ENCODE peak calls at places on chromosomes 12 and 14, in nine cellular contexts. X is CD8-positive, alpha-beta T cell; J is MM.1S; K is RWPE1; T is fibroblast of lung; O is GM23248; S is WERI-Rb-1; I is ovary; B is cardiac muscle cell. N is an unnamed sample.

GRCh38 chr12:125381373-125381772 is 316.1 kb downstream of the AACS start:
- DNase-seq in X (no peak), J (no peak), K (no peak), T (no peak), O (no peak), S (no peak), I (no peak), B (peak; percentile 42), N (no peak)

GRCh38 chr12:65800928-65801327 is 23.4 kb upstream of the HMGA2 start:
- DNase-seq in X (no peak), J (no peak), K (no peak), T (no peak), O (peak; percentile 77), S (no peak), I (no peak), B (no peak), N (no peak)

GRCh38 chr14:75430526-75430925 is 2.7 kb downstream of the JDP2 start:
- DNase-seq in X (no peak), J (no peak), K (no peak), T (peak; percentile 80), O (peak; percentile 75), S (no peak), I (no peak), B (no peak), N (no peak)

GRCh38 chr12:3458041-3458440 is 33.0 kb upstream of the PRMT8 start:
- DNase-seq in X (no peak), J (no peak), K (peak; percentile 81), T (no peak), O (no peak), S (no peak), I (no peak), B (no peak), N (no peak)

GRCh38 chr14:66401447-66402095 is 84.6 kb upstream of the CCDC196 start:
- DNase-seq in X (no peak), J (peak; percentile 6), K (peak; percentile 8), T (peak; percentile 4), O (peak; percentile 14), S (no peak), I (no peak), B (no peak), N (peak; percentile 1)

GRCh38 chr14:64726585-64726890 is 22.3 kb downstream of the PLEKHG3 start:
- DNase-seq in X (peak; percentile 16), J (peak; percentile 27), K (peak; percentile 95), T (no peak), O (peak; percentile 38), S (peak; percentile 80), I (peak; percentile 21), B (no peak), N (peak; percentile 60)

GRCh38 chr14:69690042-69690441 is 76.9 kb upstream of the SRSF5 start:
- DNase-seq in X (no peak), J (no peak), K (no peak), T (no peak), O (no peak), S (no peak), I (no peak), B (no peak), N (no peak)

GRCh38 chr12:104498211-104498801 is 41.6 kb downstream of the CHST11 start:
- DNase-seq in X (peak; percentile 34), J (no peak), K (no peak), T (no peak), O (no peak), S (no peak), I (no peak), B (no peak), N (no peak)

GRCh38 chr12:12503384-12504078 is 59.1 kb downstream of the DUSP16 start:
- DNase-seq in X (peak; percentile 20), J (no peak), K (no peak), T (no peak), O (no peak), S (peak; percentile 24), I (no peak), B (no peak), N (no peak)

GRCh38 chr12:12508612-12509011 is 54.1 kb downstream of the DUSP16 start:
- DNase-seq in X (no peak), J (no peak), K (no peak), T (peak; percentile 91), O (peak; percentile 69), S (no peak), I (no peak), B (no peak), N (no peak)

GRCh38 chr12:12507121-12507520 is 55.5 kb downstream of the DUSP16 start:
- DNase-seq in X (no peak), J (no peak), K (no peak), T (no peak), O (no peak), S (no peak), I (no peak), B (peak; percentile 35), N (no peak)

GRCh38 chr12:12506541-12506940 is 56.1 kb downstream of the DUSP16 start:
- DNase-seq in X (no peak), J (no peak), K (no peak), T (peak; percentile 61), O (peak; percentile 77), S (no peak), I (peak; percentile 28), B (no peak), N (peak; percentile 46)

DNA sequence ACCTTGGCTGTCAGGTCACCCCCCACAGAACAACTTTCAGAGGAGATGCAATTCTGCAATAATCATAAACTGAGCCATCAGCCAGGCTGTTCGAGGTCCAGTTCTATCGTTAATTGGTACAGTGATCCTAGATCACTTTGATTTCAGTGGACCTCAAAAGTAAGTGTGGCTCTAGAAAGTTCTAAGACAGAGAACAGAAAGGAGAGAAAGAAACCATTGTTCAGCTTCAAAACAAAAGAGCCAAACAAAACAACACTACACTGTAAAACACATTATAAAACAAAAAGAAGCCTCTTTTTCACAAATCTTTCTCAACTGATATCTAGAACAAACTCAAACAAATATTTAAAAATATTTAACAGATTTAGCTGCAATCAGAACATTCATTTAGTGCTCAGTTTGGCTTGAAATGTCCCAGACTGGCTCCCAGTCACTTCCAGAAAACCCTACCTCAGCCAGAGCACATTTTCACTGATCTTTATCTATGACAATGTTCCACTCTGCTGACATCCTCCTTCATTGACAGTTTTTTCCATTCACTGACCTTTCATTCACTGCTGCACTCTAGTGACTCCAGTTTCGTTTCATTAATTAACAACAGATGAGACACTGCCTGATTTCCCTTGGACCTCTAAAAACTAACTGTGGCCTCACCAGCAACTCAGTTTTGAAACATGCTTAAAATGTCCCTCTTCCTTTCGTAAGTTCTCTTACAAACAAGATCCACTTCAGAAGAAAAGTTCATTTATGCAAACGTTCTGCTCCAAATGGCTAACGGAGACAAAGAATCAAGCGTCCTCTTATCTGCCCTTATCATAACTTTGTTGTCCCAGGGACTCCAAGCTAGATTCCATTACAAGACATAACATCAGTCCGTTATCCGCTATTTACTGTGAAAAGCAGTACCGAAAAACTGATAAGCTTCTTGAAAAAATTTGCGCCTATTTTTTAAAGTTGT is 56.8 kb downstream of the DUSP16 start:
- DNase-seq in X (no peak), J (no peak), K (no peak), T (peak; percentile 73), O (peak; percentile 89), S (no peak), I (no peak), B (no peak), N (peak; percentile 24)
- H3K27ac ChIP-seq in X (no peak overlapping the region), J (no peak overlapping the region), K (no peak overlapping the region), T (peak overlapping the region; percentile 71), O (peak overlapping the region; percentile 94), S (no peak overlapping the region), I (peak overlapping the region; percentile 9), B (peak overlapping the region; percentile 85), N (peak overlapping the region; percentile 46)

DNA sequence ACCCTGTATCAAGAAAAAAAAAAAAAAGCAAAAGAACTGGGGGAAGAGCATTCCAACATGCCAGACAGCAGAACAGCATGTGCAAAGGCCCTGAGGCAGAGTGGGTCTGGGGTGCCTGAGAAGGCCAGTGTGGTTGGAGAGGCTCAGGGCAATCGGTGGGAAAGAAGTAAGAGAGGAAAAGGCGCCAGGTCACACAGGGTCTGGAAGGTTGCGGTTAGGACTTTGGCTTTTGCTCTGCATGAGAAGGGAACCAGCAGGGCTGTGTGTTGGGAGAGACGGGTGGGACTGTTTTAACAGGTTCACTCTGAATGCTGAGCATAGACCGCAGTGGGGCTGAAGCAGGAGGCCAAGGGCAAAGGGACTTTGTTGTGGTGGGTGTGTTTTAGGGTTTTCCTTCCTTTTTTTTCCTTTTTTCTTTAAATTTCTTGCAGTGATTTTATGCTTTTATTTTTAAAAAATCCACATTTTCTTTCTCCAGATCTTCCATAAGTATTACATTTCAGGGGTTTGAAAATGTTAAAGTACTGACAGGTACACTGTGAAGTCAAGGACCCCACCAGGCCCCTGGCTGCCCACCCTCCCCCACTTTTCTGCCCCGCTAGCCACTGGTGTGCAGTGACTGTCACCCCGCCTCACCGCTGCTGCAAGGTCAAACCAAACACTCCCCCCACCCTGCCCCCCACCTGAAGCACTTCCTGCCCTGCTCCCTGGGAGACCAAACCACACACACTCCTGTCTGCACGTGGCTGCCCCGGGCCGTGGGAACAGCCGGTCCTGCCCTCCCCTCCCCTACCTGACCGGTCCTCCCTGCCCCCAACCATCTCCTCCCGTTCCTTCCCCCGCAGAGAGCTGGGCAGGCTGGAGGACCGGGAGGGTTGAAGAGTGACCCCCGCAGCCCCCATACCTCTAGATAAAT is 30.0 kb downstream of the DTX1 start:
- DNase-seq in X (peak; percentile 19), J (no peak), K (no peak), T (no peak), O (no peak), S (no peak), I (no peak), B (no peak), N (no peak)
- H3K27ac ChIP-seq in X (no peak overlapping the region), J (no peak overlapping the region), K (no peak overlapping the region), T (no peak overlapping the region), O (no peak overlapping the region), S (no peak overlapping the region), I (no peak overlapping the region), B (no peak overlapping the region), N (no peak overlapping the region)

GRCh38 chr14:51490205-51490604 is 161.5 kb upstream of the FRMD6 start:
- DNase-seq in X (no peak), J (no peak), K (no peak), T (peak; percentile 18), O (peak; percentile 86), S (no peak), I (no peak), B (no peak), N (no peak)
- H3K27ac ChIP-seq in X (no peak overlapping the region), J (no peak overlapping the region), K (no peak overlapping the region), T (no peak overlapping the region), O (peak overlapping the region; percentile 67), S (no peak overlapping the region), I (no peak overlapping the region), B (no peak overlapping the region), N (no peak overlapping the region)

GRCh38 chr12:117359029-117359845 is 2.2 kb downstream of the NOS1 start:
- DNase-seq in X (no peak), J (no peak), K (no peak), T (no peak), O (no peak), S (no peak), I (no peak), B (no peak), N (no peak)

GRCh38 chr12:117361312-117361670 is at the start of gene NOS1:
- DNase-seq in X (no peak), J (no peak), K (no peak), T (no peak), O (no peak), S (no peak), I (no peak), B (peak; percentile 13), N (no peak)

GRCh38 chr12:117360551-117361311 is 695 bp downstream of the NOS1 start:
- DNase-seq in X (no peak), J (no peak), K (no peak), T (no peak), O (no peak), S (no peak), I (no peak), B (peak; percentile 16), N (no peak)

GRCh38 chr12:117361905-117362304 is 479 bp upstream of the NOS1 start:
- DNase-seq in X (no peak), J (no peak), K (no peak), T (no peak), O (no peak), S (no peak), I (no peak), B (no peak), N (no peak)

GRCh38 chr12:117360222-117360550 is 1.2 kb downstream of the NOS1 start:
- DNase-seq in X (no peak), J (no peak), K (no peak), T (no peak), O (no peak), S (no peak), I (no peak), B (no peak), N (no peak)
- H3K27ac ChIP-seq in X (no peak overlapping the region), J (no peak overlapping the region), K (no peak overlapping the region), T (no peak overlapping the region), O (no peak overlapping the region), S (no peak overlapping the region), I (no peak overlapping the region), B (no peak overlapping the region), N (no peak overlapping the region)